ENCODE peak calls at places on chromosome 14, in six cellular contexts. H, L, X, M, S and A are unnamed samples.
A peak's percentile ranks its signal among the peaks of the same experiment; 100 is the strongest.

GRCh38 chr14:90788031-90788430 is 28.2 kb downstream of the TTC7B start:
- DNase-seq in H (no peak), L (no peak), X (no peak), M (peak; percentile 20), S (no peak), A (peak; percentile 66)

GRCh38 chr14:64800000-64800399 is 79.7 kb downstream of the SPTB start:
- DNase-seq in H (no peak), L (peak; percentile 46), X (no peak), M (peak; percentile 35), S (no peak), A (no peak)

GRCh38 chr14:98984719-98985041 is 287.3 kb downstream of the BCL11B start:
- DNase-seq in H (no peak), L (no peak), X (peak; percentile 45), M (no peak), S (no peak), A (no peak)

GRCh38 chr14:72924332-72924731 is 1.9 kb upstream of the DCAF4 start:
- DNase-seq in H (no peak), L (peak; percentile 49), X (no peak), M (peak; percentile 43), S (no peak), A (no peak)

GRCh38 chr14:61560323-61560722 is 135.0 kb upstream of the HIF1A start:
- DNase-seq in H (no peak), L (no peak), X (no peak), M (peak; percentile 65), S (no peak), A (no peak)

GRCh38 chr14:99995700-99996356 is 69.4 kb upstream of the EVL start:
- DNase-seq in H (peak; percentile 42), L (peak; percentile 43), X (peak; percentile 33), M (peak; percentile 55), S (no peak), A (peak; percentile 71)

GRCh38 chr14:24859559-24859958 is 190.4 kb downstream of the STXBP6 start:
- DNase-seq in H (no peak), L (no peak), X (no peak), M (no peak), S (no peak), A (no peak)

GRCh38 chr14:73253323-73253610 is 16.0 kb downstream of the PAPLN start:
- DNase-seq in H (no peak), L (no peak), X (no peak), M (no peak), S (no peak), A (no peak)

GRCh38 chr14:59020382-59020781 is 168.1 kb upstream of the DAAM1 start:
- DNase-seq in H (no peak), L (no peak), X (no peak), M (no peak), S (no peak), A (no peak)

GRCh38 chr14:102527255-102528232 is 18.0 kb upstream of the ANKRD9 start:
- DNase-seq in H (no peak), L (no peak), X (no peak), M (no peak), S (no peak), A (no peak)

GRCh38 chr14:64417042-64417770 is 29.1 kb downstream of the MTHFD1 start:
- DNase-seq in H (no peak), L (no peak), X (no peak), M (no peak), S (no peak), A (no peak)

GRCh38 chr14:91149462-91149861 is 35.6 kb downstream of the DGLUCY start:
- DNase-seq in H (peak; percentile 74), L (peak; percentile 54), X (no peak), M (peak; percentile 92), S (no peak), A (peak; percentile 86)

GRCh38 chr14:39085933-39086332 is 17.1 kb downstream of the SEC23A start:
- DNase-seq in H (no peak), L (no peak), X (no peak), M (no peak), S (no peak), A (no peak)

GRCh38 chr14:79274641-79275366 is 936.5 kb downstream of the DIO2 start:
- DNase-seq in H (no peak), L (no peak), X (no peak), M (no peak), S (no peak), A (no peak)

GRCh38 chr14:23316300-23316699 is 5.0 kb upstream of the PABPN1 start:
- DNase-seq in H (no peak), L (no peak), X (no peak), M (no peak), S (no peak), A (no peak)

GRCh38 chr14:35844494-35844893 is 18.4 kb downstream of the BRMS1L start:
- DNase-seq in H (no peak), L (no peak), X (no peak), M (no peak), S (no peak), A (no peak)

DNA sequence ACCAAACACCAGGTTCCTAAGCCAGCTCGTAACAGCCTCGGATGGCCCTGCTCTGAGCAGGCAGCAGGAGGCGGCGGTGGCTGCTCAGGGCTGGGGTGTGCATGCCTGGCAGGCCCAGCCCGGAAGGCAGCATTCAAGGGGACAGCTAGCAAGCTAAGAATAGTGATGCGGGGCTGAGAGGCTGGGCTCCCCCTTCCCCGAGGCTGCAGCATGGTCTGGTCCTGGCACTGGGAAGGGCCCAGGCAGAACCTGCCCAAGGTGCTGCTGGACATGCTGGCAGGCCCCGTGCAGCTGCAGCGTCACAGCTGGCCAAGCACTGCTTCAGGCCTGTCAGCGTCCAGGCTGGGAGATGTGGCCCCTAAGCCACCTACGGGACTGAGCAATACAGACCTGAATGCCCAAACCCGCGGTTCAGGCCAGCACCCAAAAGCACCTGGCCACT is 26.4 kb upstream of the NUDT14 start:
- DNase-seq in H (no peak), L (no peak), X (no peak), M (no peak), S (no peak), A (no peak)
- TF ChIP-seq CTCF in H (no peak), L (no peak), X (no peak), M (peak; percentile 46), S (no peak), A (no peak)

DNA sequence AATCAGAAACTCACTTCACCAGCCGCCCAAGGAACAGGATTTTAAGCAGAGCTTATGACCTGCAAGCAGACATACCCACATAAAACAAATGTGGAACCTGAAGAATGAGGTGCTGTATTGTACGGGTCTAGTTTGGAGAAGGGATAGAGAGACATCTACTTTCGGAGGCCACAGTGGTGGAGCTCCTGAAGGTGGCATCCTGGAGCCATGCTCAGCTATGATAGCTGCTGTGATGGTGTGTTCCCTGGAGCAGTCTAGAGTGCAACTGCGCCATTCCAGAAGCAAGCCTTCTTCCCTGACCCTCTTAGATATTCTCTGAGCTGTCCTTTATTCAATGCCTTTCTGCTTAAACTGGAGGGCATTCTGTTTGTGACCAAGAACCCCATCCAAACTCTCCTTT is 402.6 kb downstream of the FUT8 start:
- DNase-seq in H (no peak), L (no peak), X (no peak), M (no peak), S (no peak), A (no peak)
- TF ChIP-seq CTCF in H (no peak), L (no peak), X (no peak), M (no peak), S (no peak), A (no peak)

GRCh38 chr14:104341532-104342434 is 203.4 kb downstream of the KIF26A start:
- DNase-seq in H (peak; percentile 81), L (no peak), X (no peak), M (peak; percentile 64), S (peak; percentile 35), A (peak; percentile 73)
- TF ChIP-seq CTCF in H (peak; percentile 36), L (peak; percentile 64), X (no peak), M (peak; percentile 71), S (peak; percentile 69), A (peak; percentile 17)

GRCh38 chr14:52776816-52777215 is 14.6 kb downstream of the GNPNAT1 start:
- DNase-seq in H (no peak), L (no peak), X (no peak), M (peak; percentile 17), S (no peak), A (no peak)
- TF ChIP-seq CTCF in H (no peak), L (no peak), X (no peak), M (peak; percentile 55), S (no peak), A (no peak)

DNA sequence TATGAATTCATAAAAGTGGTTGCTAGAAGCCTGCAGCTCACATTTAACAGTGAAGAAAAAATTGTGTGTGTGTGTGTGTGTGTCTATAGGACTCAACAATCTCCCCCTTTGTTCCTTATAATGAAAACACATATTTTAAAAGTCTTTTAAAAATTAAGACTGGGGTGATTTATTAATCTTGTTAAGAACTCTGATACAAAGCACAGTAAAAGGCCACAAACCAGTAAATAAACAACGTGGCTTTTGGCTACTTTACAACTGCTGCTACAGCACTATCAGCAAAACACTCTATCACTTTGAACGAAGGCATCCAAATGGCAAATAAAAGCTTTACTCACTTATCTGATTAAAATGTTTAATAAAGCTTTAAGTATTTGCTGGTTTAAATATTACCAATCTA is 614 bp upstream of the VCPKMT start:
- DNase-seq in H (no peak), L (no peak), X (no peak), M (no peak), S (no peak), A (no peak)
- TF ChIP-seq CTCF in H (no peak), L (no peak), X (no peak), M (no peak), S (no peak), A (no peak)